ENCODE peak calls at places on chromosomes 12 and 14, in ten cellular contexts. D is heart right ventricle; B is PC-3; R is WTC11; C is Panc1; X is substantia nigra; Y is NCI-H510A treated with DMSO at 0.1 percent for 48 hours; Q is caudate nucleus; E is activated T-cell treated with anti-CD3 and anti-CD28 coated beads, Interleukin-2, amount 50 U/mL, for 72 hours; H is prostate gland. K is an unnamed sample.
A peak's percentile ranks its signal among the peaks of the same experiment; 100 is the strongest.

GRCh38 chr12:114759635-114760034 is 75.7 kb upstream of the TBX3 start:
- DNase-seq in D (no peak), B (peak; percentile 79), R (no peak), C (no peak), X (no peak), Y (no peak), Q (no peak), E (no peak), H (no peak), K (no peak)

GRCh38 chr12:1173806-1174617 is 183.0 kb downstream of the ERC1 start:
- DNase-seq in D (no peak), B (no peak), R (no peak), C (no peak), X (no peak), Y (no peak), Q (no peak), E (no peak), H (no peak), K (no peak)

GRCh38 chr12:77766224-77766623 is 64.5 kb upstream of the NAV3 start:
- DNase-seq in D (no peak), B (no peak), R (no peak), C (no peak), X (no peak), Y (no peak), Q (no peak), E (no peak), H (no peak), K (no peak)

GRCh38 chr12:26195250-26195640 is at the start of gene SSPN:
- DNase-seq in D (peak; percentile 73), B (peak; percentile 54), R (peak; percentile 38), C (peak; percentile 35), X (peak; percentile 50), Y (peak; percentile 18), Q (peak; percentile 73), E (no peak), H (peak; percentile 34), K (peak; percentile 68)

GRCh38 chr14:63922696-63923421 is 70.1 kb downstream of the SYNE2 start:
- DNase-seq in D (no peak), B (peak; percentile 42), R (no peak), C (no peak), X (no peak), Y (no peak), Q (no peak), E (no peak), H (peak; percentile 83), K (peak; percentile 68)

GRCh38 chr12:47408171-47408871 is 297.5 kb downstream of the RPAP3 start:
- DNase-seq in D (peak; percentile 6), B (peak; percentile 83), R (peak; percentile 34), C (no peak), X (no peak), Y (no peak), Q (no peak), E (peak; percentile 29), H (no peak), K (no peak)

GRCh38 chr14:51304428-51304827 is 64.4 kb downstream of the TMX1 start:
- DNase-seq in D (no peak), B (no peak), R (no peak), C (no peak), X (no peak), Y (no peak), Q (no peak), E (peak; percentile 36), H (no peak), K (no peak)

GRCh38 chr12:124831590-124831989 is 32.1 kb downstream of the SCARB1 start:
- DNase-seq in D (no peak), B (no peak), R (no peak), C (no peak), X (no peak), Y (no peak), Q (no peak), E (no peak), H (no peak), K (no peak)

GRCh38 chr12:3453947-3454675 is 36.9 kb upstream of the PRMT8 start:
- DNase-seq in D (no peak), B (peak; percentile 94), R (no peak), C (no peak), X (no peak), Y (no peak), Q (peak; percentile 20), E (no peak), H (no peak), K (no peak)

GRCh38 chr14:71439247-71439646 is 493.0 kb upstream of the RGS6 start:
- DNase-seq in D (no peak), B (no peak), R (no peak), C (no peak), X (no peak), Y (no peak), Q (no peak), E (no peak), H (no peak), K (no peak)

GRCh38 chr12:32535260-32535999 is 136.1 kb downstream of the FGD4 start:
- DNase-seq in D (peak; percentile 88), B (peak; percentile 48), R (peak; percentile 46), C (no peak), X (peak; percentile 52), Y (peak; percentile 60), Q (peak; percentile 76), E (peak; percentile 0), H (peak; percentile 60), K (peak; percentile 78)

GRCh38 chr12:48002773-48003218 is 1.5 kb downstream of the COL2A1 start:
- DNase-seq in D (peak; percentile 26), B (peak; percentile 25), R (peak; percentile 44), C (no peak), X (no peak), Y (peak; percentile 20), Q (no peak), E (no peak), H (no peak), K (no peak)

GRCh38 chr12:86683568-86683991 is 427.4 kb upstream of the MGAT4C start:
- DNase-seq in D (no peak), B (no peak), R (no peak), C (no peak), X (no peak), Y (no peak), Q (no peak), E (no peak), H (no peak), K (no peak)

GRCh38 chr14:101774006-101774755 is 12.7 kb downstream of the PPP2R5C start:
- DNase-seq in D (no peak), B (no peak), R (no peak), C (no peak), X (no peak), Y (no peak), Q (peak; percentile 39), E (no peak), H (no peak), K (no peak)

GRCh38 chr12:116693259-116694227 is 44.3 kb downstream of the SPRING1 start:
- DNase-seq in D (no peak), B (no peak), R (no peak), C (no peak), X (no peak), Y (peak; percentile 95), Q (peak; percentile 4), E (no peak), H (no peak), K (no peak)

GRCh38 chr12:124386661-124387509 is 92.0 kb downstream of the RFLNA start:
- DNase-seq in D (no peak), B (peak; percentile 44), R (no peak), C (no peak), X (no peak), Y (no peak), Q (no peak), E (no peak), H (no peak), K (no peak)

GRCh38 chr14:99055816-99056215 is 216.2 kb downstream of the BCL11B start:
- DNase-seq in D (no peak), B (no peak), R (no peak), C (no peak), X (no peak), Y (no peak), Q (no peak), E (peak; percentile 69), H (no peak), K (no peak)

GRCh38 chr12:105365231-105365630 is 34.7 kb downstream of the C12orf75 start:
- DNase-seq in D (no peak), B (no peak), R (no peak), C (no peak), X (no peak), Y (no peak), Q (no peak), E (no peak), H (no peak), K (no peak)

GRCh38 chr12:114681149-114681849 is 2.7 kb downstream of the TBX3 start:
- DNase-seq in D (peak; percentile 39), B (peak; percentile 55), R (no peak), C (no peak), X (no peak), Y (peak; percentile 26), Q (no peak), E (no peak), H (no peak), K (no peak)

GRCh38 chr12:90854136-90854689 is 100.8 kb downstream of the CCER1 start:
- DNase-seq in D (peak; percentile 26), B (peak; percentile 74), R (no peak), C (no peak), X (no peak), Y (peak; percentile 56), Q (peak; percentile 3), E (peak; percentile 7), H (peak; percentile 19), K (no peak)

GRCh38 chr14:89848165-89848564 is 106.4 kb downstream of the EFCAB11 start:
- DNase-seq in D (no peak), B (no peak), R (no peak), C (no peak), X (no peak), Y (no peak), Q (no peak), E (no peak), H (no peak), K (no peak)

GRCh38 chr12:111775205-111776193 is 8.8 kb downstream of the ALDH2 start:
- DNase-seq in D (peak; percentile 92), B (peak; percentile 29), R (no peak), C (no peak), X (peak; percentile 25), Y (peak; percentile 76), Q (peak; percentile 13), E (no peak), H (peak; percentile 89), K (peak; percentile 94)

GRCh38 chr14:88248606-88249005 is 74.5 kb downstream of the KCNK10 start:
- DNase-seq in D (no peak), B (peak; percentile 58), R (no peak), C (no peak), X (no peak), Y (no peak), Q (no peak), E (no peak), H (no peak), K (no peak)

GRCh38 chr12:24605916-24606315 is 343.0 kb downstream of the BCAT1 start:
- DNase-seq in D (no peak), B (no peak), R (no peak), C (no peak), X (no peak), Y (no peak), Q (no peak), E (no peak), H (no peak), K (no peak)